ENCODE peak calls at places on chromosome 1, in eight cellular contexts. One of them, this sample, is unnamed.

GRCh38 chr1:77824694-77825355 is 45.4 kb downstream of the MIGA1 start:
- DNase-seq in foreskin fibroblast: no peak
- DNase-seq in neural progenitor cell: no peak
- DNase-seq in lung microvascular endothelial cell: no peak
- DNase-seq in left colon: no peak
- DNase-seq in left ventricle myocardium inferior: no peak
- DNase-seq in T-helper 9 cell: no peak
- DNase-seq in AG10803: no peak
- DNase-seq in this sample: no peak

GRCh38 chr1:231971397-231972233 is 345.0 kb downstream of the DISC1 start:
- DNase-seq in neural progenitor cell: no peak
- DNase-seq in AG10803: no peak
- DNase-seq in lung microvascular endothelial cell: peak
- DNase-seq in left ventricle myocardium inferior: no peak
- DNase-seq in left colon: no peak
- DNase-seq in foreskin fibroblast: no peak
- DNase-seq in T-helper 9 cell: no peak
- DNase-seq in this sample: no peak

GRCh38 chr1:151175910-151176309 is at the start of gene TMOD4:
- DNase-seq in AG10803: peak
- DNase-seq in neural progenitor cell: peak
- DNase-seq in lung microvascular endothelial cell: peak
- DNase-seq in foreskin fibroblast: no peak
- DNase-seq in left ventricle myocardium inferior: no peak
- DNase-seq in T-helper 9 cell: no peak
- DNase-seq in left colon: no peak
- DNase-seq in this sample: no peak

GRCh38 chr1:162663086-162663485 is 30.8 kb downstream of the DDR2 start:
- DNase-seq in T-helper 9 cell: no peak
- DNase-seq in neural progenitor cell: no peak
- DNase-seq in lung microvascular endothelial cell: peak
- DNase-seq in foreskin fibroblast: peak
- DNase-seq in left colon: no peak
- DNase-seq in AG10803: no peak
- DNase-seq in left ventricle myocardium inferior: no peak
- DNase-seq in this sample: no peak

GRCh38 chr1:76256289-76257223 is 182.0 kb downstream of the ST6GALNAC3 start:
- DNase-seq in left ventricle myocardium inferior: no peak
- DNase-seq in T-helper 9 cell: no peak
- DNase-seq in AG10803: no peak
- DNase-seq in lung microvascular endothelial cell: peak
- DNase-seq in left colon: no peak
- DNase-seq in foreskin fibroblast: no peak
- DNase-seq in neural progenitor cell: no peak
- DNase-seq in this sample: no peak

GRCh38 chr1:50979964-50980363 is 9.9 kb downstream of the CDKN2C start:
- DNase-seq in lung microvascular endothelial cell: no peak
- DNase-seq in neural progenitor cell: no peak
- DNase-seq in T-helper 9 cell: no peak
- DNase-seq in left ventricle myocardium inferior: no peak
- DNase-seq in left colon: no peak
- DNase-seq in AG10803: no peak
- DNase-seq in foreskin fibroblast: no peak
- DNase-seq in this sample: peak

GRCh38 chr1:27119270-27119618 is 35.7 kb downstream of the SLC9A1 start:
- DNase-seq in foreskin fibroblast: peak
- DNase-seq in lung microvascular endothelial cell: no peak
- DNase-seq in AG10803: peak
- DNase-seq in left ventricle myocardium inferior: no peak
- DNase-seq in T-helper 9 cell: no peak
- DNase-seq in neural progenitor cell: no peak
- DNase-seq in left colon: no peak
- DNase-seq in this sample: no peak

GRCh38 chr1:114701931-114702330 is 6.6 kb upstream of the AMPD1 start:
- DNase-seq in left ventricle myocardium inferior: no peak
- DNase-seq in T-helper 9 cell: no peak
- DNase-seq in foreskin fibroblast: no peak
- DNase-seq in left colon: no peak
- DNase-seq in lung microvascular endothelial cell: no peak
- DNase-seq in AG10803: no peak
- DNase-seq in neural progenitor cell: no peak
- DNase-seq in this sample: no peak

GRCh38 chr1:156705918-156706646 is 699 bp upstream of the CRABP2 start:
- DNase-seq in neural progenitor cell: peak
- DNase-seq in T-helper 9 cell: peak
- DNase-seq in left ventricle myocardium inferior: peak
- DNase-seq in foreskin fibroblast: peak
- DNase-seq in lung microvascular endothelial cell: peak
- DNase-seq in AG10803: peak
- DNase-seq in left colon: no peak
- DNase-seq in this sample: peak

GRCh38 chr1:212606734-212607205 is 1.8 kb upstream of the ATF3 start:
- DNase-seq in foreskin fibroblast: no peak
- DNase-seq in left ventricle myocardium inferior: peak
- DNase-seq in neural progenitor cell: peak
- DNase-seq in left colon: peak
- DNase-seq in lung microvascular endothelial cell: no peak
- DNase-seq in AG10803: no peak
- DNase-seq in T-helper 9 cell: peak
- DNase-seq in this sample: no peak

GRCh38 chr1:22772054-22772453 is 61.4 kb downstream of the EPHB2 start:
- DNase-seq in foreskin fibroblast: no peak
- DNase-seq in left ventricle myocardium inferior: no peak
- DNase-seq in neural progenitor cell: no peak
- DNase-seq in left colon: no peak
- DNase-seq in AG10803: no peak
- DNase-seq in lung microvascular endothelial cell: no peak
- DNase-seq in T-helper 9 cell: no peak
- DNase-seq in this sample: no peak

GRCh38 chr1:94873520-94874351 is 53.2 kb downstream of the CNN3 start:
- DNase-seq in left ventricle myocardium inferior: no peak
- DNase-seq in neural progenitor cell: no peak
- DNase-seq in AG10803: peak
- DNase-seq in T-helper 9 cell: no peak
- DNase-seq in lung microvascular endothelial cell: no peak
- DNase-seq in left colon: no peak
- DNase-seq in foreskin fibroblast: peak
- DNase-seq in this sample: peak

GRCh38 chr1:156128749-156129682 is 14.5 kb downstream of the LMNA start:
- DNase-seq in foreskin fibroblast: peak
- DNase-seq in AG10803: peak
- DNase-seq in T-helper 9 cell: no peak
- DNase-seq in lung microvascular endothelial cell: peak
- DNase-seq in neural progenitor cell: no peak
- DNase-seq in left ventricle myocardium inferior: peak
- DNase-seq in left colon: no peak
- DNase-seq in this sample: no peak

GRCh38 chr1:32886012-32886827 is at the start of gene HPCA:
- DNase-seq in T-helper 9 cell: peak
- DNase-seq in neural progenitor cell: peak
- DNase-seq in lung microvascular endothelial cell: peak
- DNase-seq in left ventricle myocardium inferior: peak
- DNase-seq in foreskin fibroblast: peak
- DNase-seq in AG10803: peak
- DNase-seq in left colon: no peak
- DNase-seq in this sample: no peak

GRCh38 chr1:13737388-13737787 is 37.4 kb downstream of the PRDM2 start:
- DNase-seq in neural progenitor cell: no peak
- DNase-seq in T-helper 9 cell: no peak
- DNase-seq in foreskin fibroblast: no peak
- DNase-seq in left colon: no peak
- DNase-seq in lung microvascular endothelial cell: no peak
- DNase-seq in left ventricle myocardium inferior: no peak
- DNase-seq in AG10803: no peak
- DNase-seq in this sample: peak

GRCh38 chr1:206479164-206480125 is 9.2 kb downstream of the IKBKE start:
- DNase-seq in AG10803: peak
- DNase-seq in T-helper 9 cell: peak
- DNase-seq in left ventricle myocardium inferior: peak
- DNase-seq in left colon: no peak
- DNase-seq in neural progenitor cell: peak
- DNase-seq in lung microvascular endothelial cell: peak
- DNase-seq in foreskin fibroblast: peak
- DNase-seq in this sample: peak

GRCh38 chr1:151710187-151710586 is 6.4 kb downstream of the CELF3 start:
- DNase-seq in AG10803: peak
- DNase-seq in foreskin fibroblast: peak
- DNase-seq in neural progenitor cell: peak
- DNase-seq in left ventricle myocardium inferior: no peak
- DNase-seq in lung microvascular endothelial cell: peak
- DNase-seq in left colon: no peak
- DNase-seq in T-helper 9 cell: no peak
- DNase-seq in this sample: peak

GRCh38 chr1:109659997-109660755 is 4.3 kb downstream of the GSTM4 start:
- DNase-seq in foreskin fibroblast: no peak
- DNase-seq in neural progenitor cell: no peak
- DNase-seq in T-helper 9 cell: no peak
- DNase-seq in left colon: no peak
- DNase-seq in lung microvascular endothelial cell: no peak
- DNase-seq in left ventricle myocardium inferior: no peak
- DNase-seq in AG10803: no peak
- DNase-seq in this sample: no peak

GRCh38 chr1:65512383-65512782 is 91.9 kb downstream of the LEPR start:
- DNase-seq in left ventricle myocardium inferior: no peak
- DNase-seq in T-helper 9 cell: no peak
- DNase-seq in foreskin fibroblast: peak
- DNase-seq in AG10803: no peak
- DNase-seq in lung microvascular endothelial cell: peak
- DNase-seq in left colon: no peak
- DNase-seq in neural progenitor cell: no peak
- DNase-seq in this sample: no peak

GRCh38 chr1:45012639-45013278 is 705 bp downstream of the UROD start:
- DNase-seq in left colon: peak
- DNase-seq in AG10803: peak
- DNase-seq in neural progenitor cell: peak
- DNase-seq in left ventricle myocardium inferior: peak
- DNase-seq in lung microvascular endothelial cell: peak
- DNase-seq in T-helper 9 cell: no peak
- DNase-seq in foreskin fibroblast: peak
- DNase-seq in this sample: no peak

GRCh38 chr1:40745180-40745579 is 38.4 kb upstream of the KCNQ4 start:
- DNase-seq in AG10803: peak
- DNase-seq in left ventricle myocardium inferior: no peak
- DNase-seq in left colon: no peak
- DNase-seq in neural progenitor cell: no peak
- DNase-seq in lung microvascular endothelial cell: no peak
- DNase-seq in foreskin fibroblast: no peak
- DNase-seq in T-helper 9 cell: no peak
- DNase-seq in this sample: no peak

GRCh38 chr1:33330906-33331305 is 10.0 kb upstream of the A3GALT2 start:
- DNase-seq in T-helper 9 cell: no peak
- DNase-seq in lung microvascular endothelial cell: no peak
- DNase-seq in left colon: no peak
- DNase-seq in neural progenitor cell: no peak
- DNase-seq in left ventricle myocardium inferior: no peak
- DNase-seq in foreskin fibroblast: no peak
- DNase-seq in AG10803: no peak
- DNase-seq in this sample: no peak

GRCh38 chr1:18385239-18385790 is 95.4 kb upstream of the KLHDC7A start:
- DNase-seq in lung microvascular endothelial cell: no peak
- DNase-seq in T-helper 9 cell: no peak
- DNase-seq in AG10803: peak
- DNase-seq in left ventricle myocardium inferior: peak
- DNase-seq in foreskin fibroblast: no peak
- DNase-seq in left colon: no peak
- DNase-seq in neural progenitor cell: peak
- DNase-seq in this sample: no peak

GRCh38 chr1:227896710-227897655 is 50.7 kb downstream of the WNT9A start:
- DNase-seq in T-helper 9 cell: no peak
- DNase-seq in left ventricle myocardium inferior: no peak
- DNase-seq in foreskin fibroblast: no peak
- DNase-seq in lung microvascular endothelial cell: no peak
- DNase-seq in left colon: peak
- DNase-seq in neural progenitor cell: no peak
- DNase-seq in AG10803: no peak
- DNase-seq in this sample: no peak

GRCh38 chr1:66368261-66368660 is 165.7 kb upstream of the SGIP1 start:
- DNase-seq in neural progenitor cell: no peak
- DNase-seq in AG10803: peak
- DNase-seq in left colon: no peak
- DNase-seq in T-helper 9 cell: no peak
- DNase-seq in left ventricle myocardium inferior: no peak
- DNase-seq in foreskin fibroblast: no peak
- DNase-seq in lung microvascular endothelial cell: no peak
- DNase-seq in this sample: no peak

GRCh38 chr1:154831470-154831869 is 38.6 kb downstream of the KCNN3 start:
- DNase-seq in AG10803: no peak
- DNase-seq in left colon: no peak
- DNase-seq in T-helper 9 cell: no peak
- DNase-seq in foreskin fibroblast: no peak
- DNase-seq in neural progenitor cell: no peak
- DNase-seq in left ventricle myocardium inferior: no peak
- DNase-seq in lung microvascular endothelial cell: peak
- DNase-seq in this sample: no peak

GRCh38 chr1:172266528-172267174 is 153.8 kb upstream of the C1orf105 start:
- DNase-seq in neural progenitor cell: no peak
- DNase-seq in T-helper 9 cell: no peak
- DNase-seq in lung microvascular endothelial cell: no peak
- DNase-seq in left ventricle myocardium inferior: no peak
- DNase-seq in AG10803: no peak
- DNase-seq in foreskin fibroblast: no peak
- DNase-seq in left colon: no peak
- DNase-seq in this sample: no peak